ENCODE peak calls at places on chromosomes 1 and 21, in nine cellular contexts. C is stimulated activated CD4-positive, alpha-beta T cell treated with anti-CD3 and anti-CD28 coated beads, Interleukin-1b, Interleukin-23, amount 100 ng/mL, for 24 hours; N is H54; U is kidney tubule cell; K is activated CD4-positive, CD25-positive, alpha-beta regulatory T cell; G is PC-3; B is globus pallidus; Q is DMS 273 treated with DMSO at 0.1 percent for 48 hours; L is activated effector memory CD4-positive, alpha-beta T cell treated with Interleukin-2 at 50 U/mL for 16 hours. I is an unnamed sample.

GRCh38 chr1:184567648-184568047 is 180.8 kb downstream of the C1orf21 start:
- DNase-seq in L (no peak), K (no peak), U (peak; percentile 72), Q (no peak), N (no peak), B (no peak), C (no peak), G (no peak), I (no peak)

GRCh38 chr1:218467101-218467728 is 122.1 kb downstream of the TGFB2 start:
- DNase-seq in N (no peak), Q (no peak), U (no peak), G (no peak), B (no peak), L (no peak), K (no peak), C (no peak), I (no peak)

GRCh38 chr21:41817877-41818855 is 51.3 kb upstream of the RIPK4 start:
- DNase-seq in U (no peak), L (no peak), G (no peak), C (no peak), N (no peak), Q (no peak), K (no peak), B (no peak), I (peak; percentile 49)

GRCh38 chr1:211695135-211695816 is 19.9 kb upstream of the NEK2 start:
- DNase-seq in B (no peak), U (no peak), Q (no peak), K (no peak), C (no peak), N (no peak), G (no peak), L (no peak), I (no peak)

GRCh38 chr21:35904995-35905972 is 155.0 kb downstream of the SETD4 start:
- DNase-seq in L (no peak), Q (no peak), B (no peak), C (no peak), G (no peak), U (peak; percentile 76), K (no peak), N (no peak), I (no peak)

GRCh38 chr1:226863446-226863845 is 7.0 kb upstream of the PSEN2 start:
- DNase-seq in K (no peak), L (no peak), N (peak; percentile 54), C (no peak), G (peak; percentile 83), B (no peak), U (peak; percentile 70), Q (no peak), I (no peak)

GRCh38 chr1:238898856-238899255 is 487.5 kb upstream of the CHRM3 start:
- DNase-seq in K (no peak), L (no peak), U (peak; percentile 80), Q (no peak), B (no peak), G (peak; percentile 72), N (no peak), C (no peak), I (no peak)

GRCh38 chr1:38872401-38873026 is 634 bp downstream of the MYCBP start:
- DNase-seq in B (no peak), N (peak; percentile 29), K (peak; percentile 26), C (no peak), Q (no peak), L (peak; percentile 16), U (peak; percentile 28), G (peak; percentile 26), I (no peak)

GRCh38 chr1:115838805-115839705 is 1.9 kb downstream of the NHLH2 start:
- DNase-seq in K (no peak), L (no peak), B (peak; percentile 64), Q (peak; percentile 77), U (peak; percentile 12), C (no peak), N (no peak), G (no peak), I (no peak)

GRCh38 chr1:72557446-72558049 is 275.2 kb upstream of the NEGR1 start:
- DNase-seq in G (peak; percentile 49), N (no peak), B (no peak), U (peak; percentile 59), C (no peak), L (no peak), K (no peak), Q (no peak), I (no peak)

GRCh38 chr21:41623945-41624344 is 116.0 kb upstream of the TMPRSS2 start:
- DNase-seq in G (no peak), C (no peak), U (no peak), N (no peak), B (no peak), L (no peak), Q (no peak), K (no peak), I (no peak)

GRCh38 chr1:8870605-8871538 is 7.6 kb downstream of the ENO1 start:
- DNase-seq in K (no peak), L (no peak), C (no peak), B (no peak), U (peak; percentile 87), N (no peak), Q (no peak), G (peak; percentile 75), I (no peak)

GRCh38 chr1:77796695-77797405 is 17.4 kb downstream of the MIGA1 start:
- DNase-seq in Q (no peak), K (no peak), G (no peak), L (no peak), N (no peak), C (no peak), U (no peak), B (peak; percentile 92), I (no peak)

GRCh38 chr1:220631238-220631842 is 58.8 kb upstream of the C1orf115 start:
- DNase-seq in B (no peak), U (no peak), N (no peak), L (no peak), G (peak; percentile 29), K (no peak), Q (no peak), C (no peak), I (no peak)

GRCh38 chr1:59204001-59204400 is 92.9 kb upstream of the FGGY start:
- DNase-seq in Q (no peak), C (no peak), B (peak; percentile 57), K (no peak), U (no peak), L (no peak), N (no peak), G (no peak), I (no peak)

GRCh38 chr1:209593747-209594146 is 10.2 kb downstream of the CAMK1G start:
- DNase-seq in K (no peak), U (no peak), L (no peak), G (no peak), Q (peak; percentile 35), B (no peak), N (no peak), C (no peak), I (no peak)

GRCh38 chr1:19040010-19040680 is 83.7 kb upstream of the IFFO2 start:
- DNase-seq in G (no peak), B (no peak), C (no peak), U (no peak), N (no peak), Q (no peak), L (no peak), K (no peak), I (peak; percentile 28)

GRCh38 chr1:12760256-12760795 is 13.2 kb upstream of the PRAMEF12 start:
- DNase-seq in C (no peak), B (no peak), G (no peak), U (no peak), L (no peak), K (no peak), N (no peak), Q (no peak), I (no peak)

GRCh38 chr1:209651148-209651547 is 1.1 kb downstream of the LAMB3 start:
- DNase-seq in C (peak; percentile 62), K (peak; percentile 15), G (peak; percentile 95), Q (no peak), N (no peak), B (no peak), U (peak; percentile 83), L (peak; percentile 61), I (no peak)

GRCh38 chr1:3397311-3397710 is 57.2 kb upstream of the ARHGEF16 start:
- DNase-seq in Q (no peak), C (no peak), B (no peak), K (no peak), G (no peak), U (no peak), N (no peak), L (no peak), I (no peak)

GRCh38 chr1:57549280-57549679 is 125.4 kb upstream of the DAB1 start:
- DNase-seq in Q (no peak), C (no peak), N (no peak), U (no peak), L (no peak), G (no peak), K (no peak), B (no peak), I (no peak)

GRCh38 chr1:62309906-62310305 is 9.3 kb downstream of the KANK4 start:
- DNase-seq in L (no peak), N (no peak), G (peak; percentile 26), K (no peak), U (no peak), B (no peak), Q (no peak), C (no peak), I (no peak)

I was measured in sigmoid colon.